ENCODE peak calls at places on chromosomes 2 and 18, in six cellular contexts. P is stomach, A is tibial artery, G is psoas muscle, F is transverse colon, Y is HL-60. X is an unnamed sample.

GRCh38 chr2:112644155-112644932 is 1.4 kb upstream of the SLC20A1 start:
- DNase-seq in G (no peak), F (peak; percentile 72), P (no peak), A (no peak), Y (no peak), X (no peak)

GRCh38 chr2:133607679-133608078 is 39.4 kb upstream of the NCKAP5 start:
- DNase-seq in Y (no peak), P (no peak), A (no peak), F (no peak), G (no peak), X (no peak)

GRCh38 chr2:68829764-68830163 is 41.4 kb downstream of the BMP10 start:
- DNase-seq in G (no peak), P (no peak), F (no peak), A (no peak), Y (no peak), X (no peak)

GRCh38 chr2:101277111-101277510 is 24.4 kb downstream of the CNOT11 start:
- DNase-seq in Y (no peak), F (no peak), A (no peak), P (peak; percentile 32), G (no peak), X (peak; percentile 56)

GRCh38 chr18:27143580-27144287 is 41.4 kb downstream of the CHST9 start:
- DNase-seq in F (no peak), P (peak; percentile 45), G (no peak), A (no peak), Y (no peak), X (no peak)

GRCh38 chr18:76688724-76689472 is 133.5 kb upstream of the ZNF236 start:
- DNase-seq in P (no peak), A (peak; percentile 3), G (no peak), Y (no peak), F (no peak), X (no peak)

GRCh38 chr2:174835797-174836255 is 71.6 kb upstream of the CHRNA1 start:
- DNase-seq in F (no peak), P (no peak), A (no peak), Y (no peak), G (no peak), X (no peak)

GRCh38 chr18:43680096-43680495 is 402.8 kb upstream of the SYT4 start:
- DNase-seq in A (no peak), P (no peak), Y (no peak), G (no peak), F (no peak), X (no peak)

GRCh38 chr2:180203972-180204371 is 196.9 kb upstream of the CWC22 start:
- DNase-seq in F (no peak), P (no peak), Y (no peak), G (peak; percentile 58), A (no peak), X (no peak)

GRCh38 chr2:62071760-62072680 is 123.9 kb upstream of the B3GNT2 start:
- DNase-seq in G (no peak), P (no peak), Y (no peak), F (no peak), A (no peak), X (no peak)

GRCh38 chr2:9010866-9011265 is 7.4 kb upstream of the MBOAT2 start:
- DNase-seq in A (no peak), G (no peak), P (no peak), F (no peak), Y (no peak), X (no peak)

GRCh38 chr2:177592397-177592796 is 199.8 kb downstream of the AGPS start:
- DNase-seq in A (no peak), P (no peak), Y (no peak), G (no peak), F (no peak), X (no peak)

GRCh38 chr2:68561372-68561771 is 82.0 kb upstream of the PROKR1 start:
- DNase-seq in G (no peak), P (no peak), F (no peak), A (no peak), Y (no peak), X (no peak)

DNA sequence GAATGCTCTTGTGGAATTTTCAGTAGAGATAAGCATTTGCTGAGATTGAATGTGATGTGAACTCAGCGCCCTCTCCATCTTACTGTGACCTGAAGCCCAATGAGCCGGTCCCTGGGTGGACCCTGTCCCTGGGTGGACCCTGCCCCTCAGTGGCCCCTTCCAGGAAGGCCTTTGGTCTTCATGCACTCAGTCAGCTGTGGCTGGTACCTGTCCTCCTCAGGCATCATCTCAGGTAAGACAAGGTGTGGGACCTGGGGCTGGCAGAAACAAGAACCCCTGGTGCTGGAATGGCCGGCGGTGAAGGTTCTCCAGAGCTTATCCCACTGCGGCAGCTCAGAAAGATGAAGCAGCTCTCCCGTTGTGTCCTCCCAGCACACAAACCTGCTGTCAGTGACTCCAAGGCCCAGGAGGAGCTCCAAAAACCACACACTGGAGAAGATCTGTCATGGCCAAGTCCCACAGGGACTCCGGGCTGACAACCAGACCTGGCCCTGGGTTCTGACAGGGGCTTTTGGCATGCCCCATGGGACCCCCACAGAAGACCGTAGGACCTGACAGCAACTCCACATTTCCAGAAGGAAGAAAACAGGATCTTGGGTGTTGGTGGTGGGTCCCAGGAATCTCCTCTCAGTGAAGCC is 275.7 kb upstream of the HS6ST1 start:
- DNase-seq in F (no peak), P (peak; percentile 16), A (peak; percentile 42), G (no peak), Y (no peak), X (no peak)
- H3K27ac ChIP-seq in F (no peak overlapping the region), P (no peak overlapping the region), A (no peak overlapping the region), G (no peak overlapping the region), Y (no peak overlapping the region), X (no peak overlapping the region)

GRCh38 chr2:234765315-234765714 is 186.5 kb upstream of the SH3BP4 start:
- DNase-seq in P (no peak), A (no peak), Y (no peak), F (no peak), G (no peak), X (no peak)

GRCh38 chr2:234771176-234771575 is 180.6 kb upstream of the SH3BP4 start:
- DNase-seq in Y (no peak), A (no peak), P (no peak), G (no peak), F (no peak), X (no peak)

GRCh38 chr2:234770715-234771141 is 181.1 kb upstream of the SH3BP4 start:
- DNase-seq in G (no peak), A (no peak), Y (no peak), P (no peak), F (no peak), X (no peak)

GRCh38 chr2:234770081-234770506 is 181.7 kb upstream of the SH3BP4 start:
- DNase-seq in Y (no peak), F (no peak), G (no peak), P (no peak), A (no peak), X (no peak)

GRCh38 chr2:234768608-234769196 is 183.1 kb upstream of the SH3BP4 start:
- DNase-seq in G (no peak), P (no peak), F (no peak), A (no peak), Y (no peak), X (no peak)
- H3K27ac ChIP-seq in G (no peak overlapping the region), P (no peak overlapping the region), F (no peak overlapping the region), A (no peak overlapping the region), Y (no peak overlapping the region), X (no peak overlapping the region)

DNA sequence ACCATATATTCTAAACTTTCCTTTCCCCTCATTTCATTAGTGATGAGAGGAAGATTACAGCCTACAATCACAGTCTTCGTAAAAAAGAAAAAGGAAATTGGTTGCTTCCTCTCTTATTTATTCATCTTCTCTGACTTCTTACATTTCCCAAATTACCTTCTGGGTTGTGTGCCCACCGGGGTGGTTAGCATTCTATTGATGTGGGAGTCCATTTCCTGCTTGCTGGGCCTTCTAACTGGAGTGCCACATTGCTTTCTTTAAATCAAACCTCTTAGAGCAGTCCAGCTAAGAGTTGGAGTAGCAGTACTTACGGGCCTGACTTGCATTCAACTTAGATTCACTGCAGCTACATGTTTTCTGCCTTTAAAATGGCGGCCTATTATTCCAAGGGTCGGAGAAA is 110.4 kb upstream of the DLX2 start:
- DNase-seq in Y (no peak), F (no peak), G (no peak), P (no peak), A (no peak), X (no peak)
- H3K27ac ChIP-seq in Y (no peak overlapping the region), F (no peak overlapping the region), G (no peak overlapping the region), P (no peak overlapping the region), A (no peak overlapping the region), X (no peak overlapping the region)

GRCh38 chr2:215430528-215431187 is 5.2 kb downstream of the FN1 start:
- DNase-seq in G (no peak), F (no peak), P (no peak), Y (no peak), A (no peak), X (no peak)

GRCh38 chr2:215434447-215435260 is 1.2 kb downstream of the FN1 start:
- DNase-seq in P (no peak), F (no peak), G (no peak), Y (no peak), A (no peak), X (no peak)

GRCh38 chr2:215431778-215432758 is 3.8 kb downstream of the FN1 start:
- DNase-seq in F (no peak), G (no peak), A (no peak), P (no peak), Y (no peak), X (no peak)

GRCh38 chr2:215431290-215431689 is 4.6 kb downstream of the FN1 start:
- DNase-seq in G (no peak), F (no peak), Y (no peak), A (no peak), P (no peak), X (no peak)

DNA sequence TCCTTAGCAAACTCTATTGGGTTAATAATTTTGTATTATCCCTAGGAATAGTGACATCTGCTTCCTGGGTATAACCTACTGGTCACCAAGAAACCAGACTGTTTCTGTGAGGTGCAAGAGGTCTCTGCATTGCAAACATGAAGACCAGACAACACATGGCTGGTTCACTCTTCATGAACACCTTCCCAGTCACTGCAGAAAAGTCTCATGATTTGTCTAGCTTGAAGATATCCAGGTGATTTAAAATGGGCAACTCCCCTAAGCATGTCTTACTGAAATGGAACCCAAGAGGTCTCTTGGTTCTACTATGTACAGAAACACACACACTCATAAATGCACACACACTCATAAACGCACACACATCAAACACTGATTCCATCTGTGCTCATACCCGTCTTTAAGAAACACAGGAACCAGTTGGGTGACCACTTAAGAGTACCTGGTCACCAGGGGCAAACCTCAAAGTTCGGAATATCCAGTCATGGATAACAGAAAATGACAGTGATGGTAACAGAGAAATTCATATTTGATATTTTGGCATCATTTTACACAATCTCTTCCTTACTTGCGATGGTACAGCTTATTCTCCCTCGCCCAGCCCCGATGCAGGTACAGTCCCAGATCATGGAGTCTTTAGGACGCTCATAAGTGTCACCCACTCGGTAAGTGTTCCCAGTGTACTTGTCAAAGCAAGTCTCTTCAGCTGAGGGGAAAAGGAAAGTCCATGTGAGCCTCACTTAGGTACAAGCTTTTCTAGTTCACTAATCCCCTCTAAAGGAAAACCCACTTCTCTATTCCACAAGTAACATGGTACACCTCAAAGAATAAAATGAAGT is 2.9 kb downstream of the FN1 start:
- DNase-seq in A (no peak), F (no peak), P (no peak), G (no peak), Y (no peak), X (no peak)
- H3K27ac ChIP-seq in A (peak overlapping the region; percentile 85), F (peak overlapping the region; percentile 86), P (no peak overlapping the region), G (no peak overlapping the region), Y (no peak overlapping the region), X (peak overlapping the region; percentile 80)

X was measured in left lung.